ENCODE peak calls at places on chromosomes 16 and 17, in five cellular contexts. G is adipocyte, F is DND-41, X is MM.1S, K is body of pancreas. U is an unnamed sample. For H3K27me3, the result is how much of the 10 kb centered on the place peaks cover.

GRCh38 chr16:82699262-82699661 is 72.5 kb downstream of the CDH13 start:
- DNase-seq in G (no peak), F (no peak), X (no peak), K (no peak), U (no peak)

GRCh38 chr16:53097190-53097589 is 42.4 kb downstream of the CHD9 start:
- DNase-seq in G (no peak), F (no peak), X (no peak), K (no peak), U (no peak)

GRCh38 chr16:54591816-54592246 is 305.2 kb upstream of the IRX3 start:
- DNase-seq in G (no peak), F (no peak), X (no peak), K (no peak), U (no peak)

GRCh38 chr16:86534779-86535605 is 20.0 kb downstream of the MTHFSD start:
- DNase-seq in G (no peak), F (no peak), X (no peak), K (no peak), U (no peak)

GRCh38 chr17:55053855-55054254 is 85.3 kb downstream of the STXBP4 start:
- DNase-seq in G (peak), F (no peak), X (no peak), K (no peak), U (no peak)

GRCh38 chr16:24577167-24577566 is 37.8 kb downstream of the RBBP6 start:
- DNase-seq in G (no peak), F (no peak), X (no peak), K (no peak), U (no peak)

GRCh38 chr17:79861371-79862216 is 22.4 kb upstream of the CBX4 start:
- DNase-seq in G (peak), F (no peak), X (no peak), K (no peak), U (no peak)

GRCh38 chr17:44203731-44204452 is 4.2 kb upstream of the ATXN7L3 start:
- DNase-seq in G (peak), F (peak), X (peak), K (no peak), U (peak)

GRCh38 chr16:51982715-51983680 is 563.9 kb downstream of the TOX3 start:
- DNase-seq in G (peak), F (peak), X (peak), K (peak), U (peak)

GRCh38 chr17:17487998-17488397 is 8.2 kb downstream of the RASD1 start:
- DNase-seq in G (no peak), F (no peak), X (no peak), K (no peak), U (no peak)

GRCh38 chr16:8623634-8624033 is 2.1 kb downstream of the METTL22 start:
- DNase-seq in G (peak), F (no peak), X (no peak), K (no peak), U (no peak)

GRCh38 chr16:67943619-67944503 is at the start of gene LCAT:
- DNase-seq in G (no peak), F (no peak), X (no peak), K (no peak), U (peak)

GRCh38 chr16:67034478-67034877 is 5.5 kb downstream of the CBFB start:
- DNase-seq in G (no peak), F (no peak), X (no peak), K (no peak), U (peak)

GRCh38 chr17:40070895-40071719 is 8.3 kb downstream of the THRA start:
- DNase-seq in G (peak), F (no peak), X (no peak), K (peak), U (peak)

GRCh38 chr17:70913086-70913485 is 743.8 kb downstream of the KCNJ2 start:
- DNase-seq in G (peak), F (no peak), X (no peak), K (no peak), U (no peak)

GRCh38 chr17:2393184-2393953 is 7.5 kb downstream of the MNT start:
- DNase-seq in G (peak), F (peak), X (peak), K (peak), U (peak)

GRCh38 chr16:56411624-56412023 is 13.7 kb downstream of the AMFR start:
- DNase-seq in G (no peak), F (no peak), X (no peak), K (no peak), U (no peak)

GRCh38 chr16:6018848-6019489 is 921.4 kb upstream of the EEF2KMT start:
- DNase-seq in G (no peak), F (no peak), X (no peak), K (no peak), U (no peak)

GRCh38 chr16:6020162-6020980 is 922.8 kb upstream of the EEF2KMT start:
- DNase-seq in G (no peak), F (no peak), X (no peak), K (no peak), U (no peak)

GRCh38 chr16:6016530-6017184 is 919.1 kb upstream of the EEF2KMT start:
- DNase-seq in G (peak), F (peak), X (peak), K (no peak), U (no peak)

GRCh38 chr16:6021544-6021943 is 923.9 kb upstream of the EEF2KMT start:
- DNase-seq in G (no peak), F (no peak), X (no peak), K (no peak), U (no peak)

GRCh38 chr16:6019490-6019991 is 921.9 kb upstream of the EEF2KMT start:
- DNase-seq in G (no peak), F (no peak), X (no peak), K (no peak), U (no peak)
- H3K27me3 ChIP-seq in G (under half), F (under half), X (under half), K (under half), U (under half)

DNA sequence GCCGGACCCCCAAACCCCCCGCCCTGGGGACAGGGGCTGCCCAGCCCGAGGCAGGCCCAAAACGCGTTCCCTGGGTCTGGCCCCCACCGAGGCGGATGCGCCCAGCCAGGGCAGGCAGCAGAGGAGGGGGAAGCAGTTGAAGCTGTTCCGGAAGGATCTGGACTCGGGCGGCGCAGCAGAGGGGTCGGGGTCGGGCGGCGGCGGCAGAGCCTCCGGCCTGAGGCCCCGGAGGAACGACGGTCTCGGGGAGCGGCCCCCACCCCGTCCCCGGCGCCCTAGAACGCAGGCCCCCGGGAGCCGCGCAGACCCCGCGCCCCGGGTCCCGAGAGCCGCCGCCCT is 22.9 kb upstream of the ZFPM1 start:
- DNase-seq in G (no peak), F (no peak), X (no peak), K (no peak), U (no peak)
- H3K27me3 ChIP-seq in G (under half), F (under half), X (half or more), K (under half), U (under half)

GRCh38 chr17:74860999-74861553 is 1.4 kb upstream of the GRIN2C start:
- DNase-seq in G (no peak), F (no peak), X (no peak), K (no peak), U (no peak)
- H3K27me3 ChIP-seq in G (under half), F (under half), X (under half), K (under half), U (under half)

GRCh38 chr17:74133726-74134125 is 69.8 kb upstream of the RPL38 start:
- DNase-seq in G (no peak), F (no peak), X (no peak), K (no peak), U (no peak)
- H3K27me3 ChIP-seq in G (under half), F (under half), X (half or more), K (under half), U (under half)

GRCh38 chr17:9016941-9017552 is 4.3 kb upstream of the NTN1 start:
- DNase-seq in G (no peak), F (peak), X (no peak), K (peak), U (no peak)
- H3K27me3 ChIP-seq in G (under half), F (under half), X (under half), K (under half), U (under half)

GRCh38 chr17:27456681-27457404 is 595 bp downstream of the KSR1 start:
- DNase-seq in G (peak), F (no peak), X (no peak), K (peak), U (peak)

GRCh38 chr17:27454089-27454488 is 2.2 kb upstream of the KSR1 start:
- DNase-seq in G (no peak), F (no peak), X (no peak), K (no peak), U (no peak)

GRCh38 chr17:27455914-27456680 is at the start of gene KSR1:
- DNase-seq in G (peak), F (peak), X (peak), K (peak), U (peak)

GRCh38 chr17:27457405-27457730 is 1.1 kb downstream of the KSR1 start:
- DNase-seq in G (no peak), F (no peak), X (no peak), K (no peak), U (no peak)

GRCh38 chr17:27455569-27455913 is 707 bp upstream of the KSR1 start:
- DNase-seq in G (no peak), F (no peak), X (no peak), K (no peak), U (no peak)
- H3K27me3 ChIP-seq in G (under half), F (under half), X (under half), K (under half), U (under half)

GRCh38 chr17:34153988-34154387 is 101.1 kb upstream of the CCL2 start:
- DNase-seq in G (no peak), F (no peak), X (no peak), K (no peak), U (no peak)
- H3K27me3 ChIP-seq in G (under half), F (under half), X (under half), K (under half), U (under half)

GRCh38 chr17:48995871-48996695 is 1.1 kb upstream of the IGF2BP1 start:
- DNase-seq in G (peak), F (no peak), X (no peak), K (no peak), U (no peak)
- H3K27me3 ChIP-seq in G (half or more), F (under half), X (half or more), K (half or more), U (half or more)

GRCh38 chr17:61394630-61395408 is 4.8 kb upstream of the TBX2 start:
- DNase-seq in G (no peak), F (no peak), X (peak), K (no peak), U (no peak)
- H3K27me3 ChIP-seq in G (under half), F (under half), X (under half), K (under half), U (under half)

GRCh38 chr17:50632637-50633036 is 2.0 kb upstream of the ABCC3 start:
- DNase-seq in G (no peak), F (no peak), X (no peak), K (no peak), U (no peak)

GRCh38 chr17:50634915-50635719 is 436 bp downstream of the ABCC3 start:
- DNase-seq in G (peak), F (no peak), X (no peak), K (peak), U (no peak)

GRCh38 chr17:50635720-50636144 is 1.1 kb downstream of the ABCC3 start:
- DNase-seq in G (peak), F (no peak), X (no peak), K (no peak), U (no peak)

GRCh38 chr17:50633683-50634082 is 998 bp upstream of the ABCC3 start:
- DNase-seq in G (no peak), F (no peak), X (no peak), K (no peak), U (no peak)

GRCh38 chr17:50634123-50634914 is at the start of gene ABCC3:
- DNase-seq in G (peak), F (no peak), X (no peak), K (peak), U (peak)
- H3K27me3 ChIP-seq in G (under half), F (under half), X (half or more), K (under half), U (under half)

U was measured in adrenal gland.